ENCODE peak calls at places on chromosomes 13 and 19, in six cellular contexts. One of them, this sample, is unnamed.

GRCh38 chr13:38763446-38764381 is 76.8 kb downstream of the FREM2 start:
- DNase-seq in sigmoid colon: no peak
- DNase-seq in suprapubic skin: no peak
- DNase-seq in A549: peak; percentile 13
- DNase-seq in tibial nerve: no peak
- DNase-seq in ovary: no peak
- DNase-seq in this sample: no peak

GRCh38 chr13:76454991-76455390 is 431.2 kb downstream of the KCTD12 start:
- DNase-seq in tibial nerve: no peak
- DNase-seq in sigmoid colon: no peak
- DNase-seq in ovary: no peak
- DNase-seq in A549: no peak
- DNase-seq in suprapubic skin: no peak
- DNase-seq in this sample: no peak

GRCh38 chr19:3699071-3699740 is 1.1 kb downstream of the PIP5K1C start:
- DNase-seq in tibial nerve: peak; percentile 45
- DNase-seq in suprapubic skin: no peak
- DNase-seq in ovary: peak; percentile 62
- DNase-seq in A549: no peak
- DNase-seq in sigmoid colon: peak; percentile 89
- DNase-seq in this sample: no peak

GRCh38 chr19:41226053-41226873 is 7.2 kb downstream of the AXL start:
- DNase-seq in suprapubic skin: no peak
- DNase-seq in ovary: peak; percentile 93
- DNase-seq in sigmoid colon: peak; percentile 90
- DNase-seq in tibial nerve: peak; percentile 47
- DNase-seq in A549: peak; percentile 95
- DNase-seq in this sample: no peak

GRCh38 chr19:51351266-51351990 is 9.5 kb upstream of the VSIG10L start:
- DNase-seq in suprapubic skin: no peak
- DNase-seq in tibial nerve: no peak
- DNase-seq in ovary: no peak
- DNase-seq in A549: no peak
- DNase-seq in sigmoid colon: no peak
- DNase-seq in this sample: no peak

GRCh38 chr19:3358392-3358918 is 7.9 kb upstream of the NFIC start:
- DNase-seq in sigmoid colon: peak; percentile 68
- DNase-seq in tibial nerve: no peak
- DNase-seq in A549: no peak
- DNase-seq in suprapubic skin: no peak
- DNase-seq in ovary: peak; percentile 70
- DNase-seq in this sample: no peak

GRCh38 chr19:3309724-3310123 is 56.7 kb upstream of the NFIC start:
- DNase-seq in ovary: no peak
- DNase-seq in A549: no peak
- DNase-seq in tibial nerve: no peak
- DNase-seq in sigmoid colon: no peak
- DNase-seq in suprapubic skin: no peak
- DNase-seq in this sample: no peak

GRCh38 chr19:10192922-10193321 is 1.8 kb downstream of the DNMT1 start:
- DNase-seq in sigmoid colon: no peak
- DNase-seq in ovary: no peak
- DNase-seq in A549: no peak
- DNase-seq in suprapubic skin: no peak
- DNase-seq in tibial nerve: no peak
- DNase-seq in this sample: no peak

GRCh38 chr19:2461751-2462634 is 5.2 kb upstream of the LMNB2 start:
- DNase-seq in tibial nerve: no peak
- DNase-seq in ovary: peak; percentile 62
- DNase-seq in sigmoid colon: no peak
- DNase-seq in A549: peak; percentile 85
- DNase-seq in suprapubic skin: no peak
- DNase-seq in this sample: no peak

GRCh38 chr13:21010621-21011020 is 50.8 kb downstream of the LATS2 start:
- DNase-seq in ovary: no peak
- DNase-seq in A549: peak; percentile 49
- DNase-seq in suprapubic skin: no peak
- DNase-seq in sigmoid colon: no peak
- DNase-seq in tibial nerve: no peak
- DNase-seq in this sample: no peak

GRCh38 chr19:1251233-1251502 is 2.8 kb downstream of the MIDN start:
- DNase-seq in A549: peak; percentile 86
- DNase-seq in tibial nerve: peak; percentile 65
- DNase-seq in ovary: peak; percentile 77
- DNase-seq in suprapubic skin: peak; percentile 93
- DNase-seq in sigmoid colon: no peak
- DNase-seq in this sample: no peak

GRCh38 chr19:37218592-37218935 is 550 bp downstream of the ZNF383 start:
- DNase-seq in suprapubic skin: no peak
- DNase-seq in A549: no peak
- DNase-seq in ovary: no peak
- DNase-seq in sigmoid colon: no peak
- DNase-seq in tibial nerve: no peak
- DNase-seq in this sample: no peak

GRCh38 chr13:28545583-28546333 is 50.8 kb upstream of the FLT1 start:
- DNase-seq in tibial nerve: no peak
- DNase-seq in sigmoid colon: no peak
- DNase-seq in A549: peak; percentile 20
- DNase-seq in ovary: no peak
- DNase-seq in suprapubic skin: no peak
- DNase-seq in this sample: no peak

GRCh38 chr13:100131863-100132574 is 43.1 kb downstream of the PCCA start:
- DNase-seq in sigmoid colon: no peak
- DNase-seq in ovary: no peak
- DNase-seq in suprapubic skin: no peak
- DNase-seq in A549: peak; percentile 63
- DNase-seq in tibial nerve: no peak
- DNase-seq in this sample: no peak

GRCh38 chr13:82654851-82655517 is 1227.3 kb downstream of the SLITRK1 start:
- DNase-seq in ovary: no peak
- DNase-seq in suprapubic skin: peak; percentile 86
- DNase-seq in sigmoid colon: peak; percentile 89
- DNase-seq in tibial nerve: peak; percentile 74
- DNase-seq in A549: no peak
- DNase-seq in this sample: no peak

GRCh38 chr19:3507371-3508120 is 1.4 kb downstream of the FZR1 start:
- DNase-seq in A549: no peak
- DNase-seq in ovary: peak; percentile 59
- DNase-seq in sigmoid colon: no peak
- DNase-seq in suprapubic skin: no peak
- DNase-seq in tibial nerve: no peak
- DNase-seq in this sample: no peak

GRCh38 chr19:39167461-39168257 is 29.1 kb upstream of the NCCRP1 start:
- DNase-seq in sigmoid colon: no peak
- DNase-seq in A549: no peak
- DNase-seq in ovary: peak; percentile 38
- DNase-seq in suprapubic skin: no peak
- DNase-seq in tibial nerve: no peak
- DNase-seq in this sample: no peak

GRCh38 chr19:19529783-19530422 is 1.2 kb downstream of the YJEFN3 start:
- DNase-seq in suprapubic skin: no peak
- DNase-seq in tibial nerve: no peak
- DNase-seq in A549: no peak
- DNase-seq in ovary: no peak
- DNase-seq in sigmoid colon: no peak
- DNase-seq in this sample: no peak

GRCh38 chr13:24502567-24503375 is 9.8 kb downstream of the PARP4 start:
- DNase-seq in suprapubic skin: no peak
- DNase-seq in tibial nerve: no peak
- DNase-seq in ovary: no peak
- DNase-seq in A549: peak; percentile 58
- DNase-seq in sigmoid colon: no peak
- DNase-seq in this sample: no peak

GRCh38 chr13:112142401-112142930 is 75.5 kb downstream of the SOX1 start:
- DNase-seq in tibial nerve: no peak
- DNase-seq in sigmoid colon: no peak
- DNase-seq in A549: no peak
- DNase-seq in suprapubic skin: no peak
- DNase-seq in ovary: no peak
- DNase-seq in this sample: no peak

GRCh38 chr13:94196426-94196825 is 283.1 kb downstream of the DCT start:
- DNase-seq in A549: no peak
- DNase-seq in ovary: no peak
- DNase-seq in tibial nerve: no peak
- DNase-seq in suprapubic skin: no peak
- DNase-seq in sigmoid colon: no peak
- DNase-seq in this sample: no peak

GRCh38 chr13:35858665-35859064 is 272.5 kb downstream of the DCLK1 start:
- DNase-seq in A549: no peak
- DNase-seq in ovary: no peak
- DNase-seq in tibial nerve: no peak
- DNase-seq in suprapubic skin: no peak
- DNase-seq in sigmoid colon: no peak
- DNase-seq in this sample: no peak
- TF ChIP-seq EP300 in A549: no peak
- TF ChIP-seq EP300 in ovary: peak; percentile 80
- TF ChIP-seq EP300 in tibial nerve: no peak
- TF ChIP-seq EP300 in suprapubic skin: peak; percentile 86
- TF ChIP-seq EP300 in sigmoid colon: peak; percentile 98
- TF ChIP-seq EP300 in this sample: peak; percentile 86

DNA sequence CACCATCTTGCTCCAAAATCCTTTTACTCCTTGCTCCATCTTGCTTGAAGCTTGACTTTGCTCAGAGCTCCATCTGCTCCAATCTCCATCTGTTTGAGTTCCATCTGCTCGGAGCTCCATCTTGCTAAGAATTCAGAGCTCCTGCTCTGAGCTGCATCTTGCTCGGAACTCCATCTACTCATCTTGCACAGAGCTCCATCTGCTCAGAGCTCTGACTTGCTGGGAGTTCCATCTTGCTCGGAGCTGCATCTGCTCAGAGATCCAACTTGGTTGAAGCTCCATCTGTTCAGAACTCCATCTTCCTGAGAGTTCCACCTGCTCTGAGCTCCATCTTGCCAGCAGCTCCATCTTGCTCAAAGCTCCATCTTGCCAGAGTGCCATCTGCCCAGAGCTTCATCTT is 80.6 kb upstream of the ZNF98 start:
- DNase-seq in A549: no peak
- DNase-seq in suprapubic skin: no peak
- DNase-seq in ovary: no peak
- DNase-seq in tibial nerve: no peak
- DNase-seq in sigmoid colon: no peak
- DNase-seq in this sample: peak; percentile 89
- H3K9me3 ChIP-seq in A549: peaks cover 47% of the 10 kb centered on the region
- H3K9me3 ChIP-seq in suprapubic skin: peaks cover 13% of the 10 kb centered on the region
- H3K9me3 ChIP-seq in ovary: peaks cover 18% of the 10 kb centered on the region
- H3K9me3 ChIP-seq in tibial nerve: no peaks in the 10 kb centered on the region
- H3K9me3 ChIP-seq in sigmoid colon: peaks cover 11% of the 10 kb centered on the region
- H3K9me3 ChIP-seq in this sample: peaks cover 35% of the 10 kb centered on the region

GRCh38 chr13:78598382-78598781 is 5.0 kb downstream of the POU4F1 start:
- DNase-seq in sigmoid colon: no peak
- DNase-seq in ovary: no peak
- DNase-seq in suprapubic skin: no peak
- DNase-seq in tibial nerve: no peak
- DNase-seq in A549: no peak
- DNase-seq in this sample: no peak

GRCh38 chr13:78598933-78599332 is 4.4 kb downstream of the POU4F1 start:
- DNase-seq in suprapubic skin: no peak
- DNase-seq in A549: no peak
- DNase-seq in tibial nerve: no peak
- DNase-seq in ovary: no peak
- DNase-seq in sigmoid colon: no peak
- DNase-seq in this sample: no peak

GRCh38 chr13:78595458-78595818 is 7.9 kb downstream of the POU4F1 start:
- DNase-seq in ovary: no peak
- DNase-seq in sigmoid colon: no peak
- DNase-seq in tibial nerve: no peak
- DNase-seq in A549: no peak
- DNase-seq in suprapubic skin: no peak
- DNase-seq in this sample: no peak

GRCh38 chr13:78595819-78596700 is 7.3 kb downstream of the POU4F1 start:
- DNase-seq in suprapubic skin: no peak
- DNase-seq in sigmoid colon: no peak
- DNase-seq in A549: peak; percentile 19
- DNase-seq in tibial nerve: no peak
- DNase-seq in ovary: no peak
- DNase-seq in this sample: no peak

GRCh38 chr13:78596701-78597550 is 6.4 kb downstream of the POU4F1 start:
- DNase-seq in A549: no peak
- DNase-seq in tibial nerve: no peak
- DNase-seq in sigmoid colon: no peak
- DNase-seq in ovary: no peak
- DNase-seq in suprapubic skin: no peak
- DNase-seq in this sample: no peak
- H3K4me3 ChIP-seq in A549: no peak overlapping the region
- H3K4me3 ChIP-seq in tibial nerve: no peak overlapping the region
- H3K4me3 ChIP-seq in sigmoid colon: no peak overlapping the region
- H3K4me3 ChIP-seq in ovary: no peak overlapping the region
- H3K4me3 ChIP-seq in suprapubic skin: no peak overlapping the region
- H3K4me3 ChIP-seq in this sample: peak overlapping the region; percentile 13

GRCh38 chr19:45716314-45717130 is 14.2 kb downstream of the FBXO46 start:
- DNase-seq in A549: peak; percentile 36
- DNase-seq in sigmoid colon: no peak
- DNase-seq in suprapubic skin: no peak
- DNase-seq in tibial nerve: no peak
- DNase-seq in ovary: no peak
- DNase-seq in this sample: no peak

GRCh38 chr19:45713141-45713540 is 17.6 kb downstream of the FBXO46 start:
- DNase-seq in A549: no peak
- DNase-seq in suprapubic skin: no peak
- DNase-seq in ovary: no peak
- DNase-seq in tibial nerve: no peak
- DNase-seq in sigmoid colon: no peak
- DNase-seq in this sample: no peak

GRCh38 chr19:45717983-45718650 is 12.6 kb downstream of the FBXO46 start:
- DNase-seq in sigmoid colon: peak; percentile 75
- DNase-seq in suprapubic skin: no peak
- DNase-seq in A549: no peak
- DNase-seq in ovary: no peak
- DNase-seq in tibial nerve: no peak
- DNase-seq in this sample: no peak

GRCh38 chr19:45715139-45715538 is 15.6 kb downstream of the FBXO46 start:
- DNase-seq in tibial nerve: no peak
- DNase-seq in sigmoid colon: no peak
- DNase-seq in suprapubic skin: no peak
- DNase-seq in ovary: no peak
- DNase-seq in A549: no peak
- DNase-seq in this sample: no peak

DNA sequence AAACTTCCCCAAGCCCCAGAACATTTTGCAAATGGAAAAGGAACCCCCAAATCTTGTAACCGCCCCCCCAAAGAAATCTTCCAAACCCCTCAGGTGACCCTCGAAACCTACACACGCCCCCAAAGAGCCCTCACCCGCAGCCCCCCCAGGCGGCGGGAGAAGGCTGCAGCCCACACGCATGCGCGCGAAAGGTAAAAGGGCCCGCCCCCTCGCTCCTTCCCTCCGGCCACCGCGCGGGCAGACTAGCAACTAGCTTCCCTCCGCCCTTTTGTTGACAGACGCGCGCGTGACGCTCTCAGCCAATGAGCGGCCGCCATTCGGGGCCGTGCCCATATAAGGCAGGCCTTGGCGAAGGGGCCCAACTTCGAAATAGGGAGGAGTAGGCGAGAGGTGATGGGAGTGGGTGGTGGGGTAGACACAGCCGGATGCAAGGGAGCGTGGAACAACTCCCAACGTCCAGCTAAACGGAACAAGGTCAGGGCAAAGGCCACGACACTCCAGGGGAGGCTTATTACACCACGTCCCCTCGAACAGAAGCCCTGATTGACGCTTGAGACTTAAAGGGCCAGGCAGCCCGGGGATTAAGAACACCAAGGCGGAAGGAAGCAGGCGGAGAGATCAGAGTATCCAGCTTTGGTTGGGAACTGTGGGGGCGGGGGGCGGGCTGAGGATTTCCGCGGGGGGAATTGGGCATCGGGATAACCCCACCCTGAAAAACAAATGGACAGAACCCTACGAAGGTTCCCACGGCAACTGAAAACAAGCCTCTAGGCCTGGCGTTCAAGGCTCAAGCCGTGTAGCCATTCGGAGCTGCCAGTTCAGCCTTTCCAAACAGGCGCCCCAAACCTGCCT is 13.3 kb downstream of the FBXO46 start:
- DNase-seq in sigmoid colon: peak; percentile 100
- DNase-seq in suprapubic skin: peak; percentile 99
- DNase-seq in A549: peak; percentile 100
- DNase-seq in ovary: peak; percentile 99
- DNase-seq in tibial nerve: peak; percentile 97
- DNase-seq in this sample: peak; percentile 100
- TF ChIP-seq EP300 in sigmoid colon: no peak
- TF ChIP-seq EP300 in suprapubic skin: no peak
- TF ChIP-seq EP300 in A549: no peak
- TF ChIP-seq EP300 in ovary: peak; percentile 82
- TF ChIP-seq EP300 in tibial nerve: peak; percentile 100
- TF ChIP-seq EP300 in this sample: no peak

This sample was measured in esophagus muscularis mucosa.